ENCODE peak calls at places on chromosomes 2 and 18, in eight cellular contexts. U is astrocyte of the cerebellum; Z is T-helper 2 cell; I is naive thymus-derived CD8-positive, alpha-beta T cell; G is posterior vena cava; D is lower leg skin; K is iPS DF 19.7; X is RWPE1. F is an unnamed sample.

GRCh38 chr18:10851824-10852225 is 297.5 kb downstream of the PIEZO2 start:
- DNase-seq in D (no peak), X (peak), K (no peak), Z (no peak), U (peak), G (no peak), I (no peak), F (no peak)

GRCh38 chr2:9769171-9770005 is 73.9 kb upstream of the TAF1B start:
- DNase-seq in G (no peak), K (no peak), Z (no peak), X (no peak), D (no peak), I (no peak), U (no peak), F (no peak)

GRCh38 chr2:230700447-230700846 is 12.2 kb upstream of the CAB39 start:
- DNase-seq in Z (no peak), K (no peak), I (no peak), G (no peak), X (no peak), D (no peak), U (no peak), F (no peak)

GRCh38 chr2:16639431-16639830 is 26.2 kb downstream of the CYRIA start:
- DNase-seq in U (no peak), K (no peak), X (no peak), I (no peak), G (no peak), D (no peak), Z (no peak), F (no peak)

GRCh38 chr2:24404582-24404981 is 44.2 kb upstream of the ITSN2 start:
- DNase-seq in I (no peak), U (peak), K (no peak), G (no peak), X (no peak), Z (no peak), D (no peak), F (no peak)

GRCh38 chr18:26383454-26384270 is 157.4 kb downstream of the TAF4B start:
- DNase-seq in G (no peak), Z (no peak), X (peak), U (peak), I (no peak), K (peak), D (no peak), F (no peak)

GRCh38 chr2:182444806-182445205 is 18.0 kb upstream of the PDE1A start:
- DNase-seq in U (no peak), K (no peak), X (no peak), G (no peak), Z (no peak), D (no peak), I (no peak), F (no peak)

GRCh38 chr2:142689206-142689605 is 188.3 kb upstream of the KYNU start:
- DNase-seq in K (no peak), I (no peak), U (no peak), D (no peak), G (no peak), X (no peak), Z (no peak), F (no peak)

GRCh38 chr18:48975817-48976649 is 25.3 kb upstream of the SMAD7 start:
- DNase-seq in G (no peak), X (peak), Z (peak), I (peak), K (no peak), D (no peak), U (no peak), F (peak)

F was measured in CD4-positive, alpha-beta T cell.